ENCODE peak calls at places on chromosomes 6 and 20, in five cellular contexts. W is cardiac muscle cell, C is small intestine, M is breast epithelium, S is left lung. D is an unnamed sample.

GRCh38 chr6:15417811-15418210 is 171.9 kb downstream of the JARID2 start:
- DNase-seq in W (no peak), C (no peak), M (no peak), S (no peak), D (no peak)

GRCh38 chr6:170007468-170008240 is 256.2 kb downstream of the ERMARD start:
- DNase-seq in W (peak), C (no peak), M (no peak), S (no peak), D (no peak)

GRCh38 chr6:113650610-113650979 is 206.6 kb upstream of the MARCKS start:
- DNase-seq in W (no peak), C (no peak), M (no peak), S (no peak), D (no peak)

GRCh38 chr6:157649311-157650260 is 173.5 kb upstream of the SNX9 start:
- DNase-seq in W (no peak), C (no peak), M (no peak), S (no peak), D (no peak)

GRCh38 chr6:2810092-2810671 is 31.5 kb downstream of the SERPINB1 start:
- DNase-seq in W (no peak), C (peak), M (no peak), S (no peak), D (no peak)

GRCh38 chr20:25018425-25018824 is 25.9 kb upstream of the APMAP start:
- DNase-seq in W (no peak), C (no peak), M (no peak), S (no peak), D (no peak)

GRCh38 chr20:36941403-36941835 is 10.1 kb downstream of the SAMHD1 start:
- DNase-seq in W (no peak), C (peak), M (no peak), S (no peak), D (no peak)

GRCh38 chr6:4828187-4828698 is 52.0 kb downstream of the CDYL start:
- DNase-seq in W (no peak), C (no peak), M (no peak), S (no peak), D (no peak)

GRCh38 chr6:2854394-2854982 is 12.8 kb upstream of the SERPINB1 start:
- DNase-seq in W (no peak), C (no peak), M (no peak), S (no peak), D (no peak)

GRCh38 chr6:153485072-153485471 is 354.0 kb upstream of the RGS17 start:
- DNase-seq in W (no peak), C (no peak), M (no peak), S (no peak), D (no peak)

GRCh38 chr20:43749734-43750294 is 23.0 kb upstream of the GTSF1L start:
- DNase-seq in W (peak), C (peak), M (peak), S (peak), D (no peak)

GRCh38 chr6:106087548-106088325 is 1.6 kb downstream of the PRDM1 start:
- DNase-seq in W (peak), C (no peak), M (no peak), S (peak), D (no peak)

GRCh38 chr6:97422171-97422570 is 139.2 kb upstream of the MMS22L start:
- DNase-seq in W (no peak), C (no peak), M (no peak), S (no peak), D (no peak)

GRCh38 chr6:82348130-82348529 is 15.5 kb upstream of the TPBG start:
- DNase-seq in W (no peak), C (no peak), M (no peak), S (no peak), D (no peak)

GRCh38 chr20:48120120-48120519 is 334.8 kb upstream of the SULF2 start:
- DNase-seq in W (no peak), C (no peak), M (no peak), S (no peak), D (no peak)

GRCh38 chr6:7207688-7208087 is 99.9 kb downstream of the RREB1 start:
- DNase-seq in W (no peak), C (no peak), M (no peak), S (no peak), D (no peak)

GRCh38 chr6:35228483-35228882 is 14.7 kb downstream of the SCUBE3 start:
- DNase-seq in W (no peak), C (no peak), M (no peak), S (no peak), D (no peak)

GRCh38 chr6:15340775-15341174 is 94.9 kb downstream of the JARID2 start:
- DNase-seq in W (no peak), C (no peak), M (no peak), S (no peak), D (no peak)

GRCh38 chr20:11214281-11214680 is 540.5 kb upstream of the JAG1 start:
- DNase-seq in W (peak), C (no peak), M (no peak), S (no peak), D (no peak)

GRCh38 chr20:39213476-39214145 is 251.5 kb downstream of the DHX35 start:
- DNase-seq in W (no peak), C (no peak), M (no peak), S (no peak), D (no peak)

GRCh38 chr6:23213651-23214050 is 644.3 kb downstream of the HDGFL1 start:
- DNase-seq in W (no peak), C (no peak), M (no peak), S (no peak), D (no peak)

GRCh38 chr6:894274-894673 is 201.3 kb upstream of the EXOC2 start:
- DNase-seq in W (no peak), C (no peak), M (no peak), S (no peak), D (no peak)

GRCh38 chr6:126127662-126128061 is 141.3 kb downstream of the TRMT11 start:
- DNase-seq in W (no peak), C (no peak), M (no peak), S (no peak), D (no peak)

GRCh38 chr6:47057830-47058540 is 15.9 kb upstream of the ADGRF1 start:
- DNase-seq in W (no peak), C (no peak), M (no peak), S (no peak), D (no peak)

GRCh38 chr6:98834060-98835031 is at the start of gene POU3F2:
- DNase-seq in W (peak), C (peak), M (no peak), S (peak), D (peak)

GRCh38 chr6:85458782-85459181 is 8.9 kb downstream of the NT5E start:
- DNase-seq in W (no peak), C (no peak), M (no peak), S (no peak), D (no peak)

GRCh38 chr6:18609715-18610114 is 222.6 kb downstream of the RNF144B start:
- DNase-seq in W (no peak), C (no peak), M (no peak), S (no peak), D (no peak)

GRCh38 chr6:32639440-32640394 is 2.5 kb downstream of the HLA-DQA1 start:
- DNase-seq in W (no peak), C (no peak), M (no peak), S (no peak), D (no peak)

GRCh38 chr6:2921520-2922115 is 18.5 kb upstream of the SERPINB9 start:
- DNase-seq in W (no peak), C (no peak), M (peak), S (no peak), D (no peak)

GRCh38 chr6:98977606-98978292 is 30.0 kb upstream of the FBXL4 start:
- DNase-seq in W (no peak), C (peak), M (no peak), S (no peak), D (no peak)

GRCh38 chr6:45681860-45682488 is 304.2 kb upstream of the SUPT3H start:
- DNase-seq in W (no peak), C (no peak), M (no peak), S (peak), D (no peak)

GRCh38 chr6:159132664-159133063 is 36.5 kb upstream of the FNDC1 start:
- DNase-seq in W (no peak), C (no peak), M (no peak), S (no peak), D (no peak)

GRCh38 chr6:65006788-65007187 is 700.2 kb downstream of the EYS start:
- DNase-seq in W (no peak), C (no peak), M (no peak), S (no peak), D (no peak)

GRCh38 chr6:3283641-3284435 is 25.1 kb downstream of the PSMG4 start:
- DNase-seq in W (no peak), C (no peak), M (no peak), S (peak), D (no peak)

GRCh38 chr6:157715766-157716171 is 107.3 kb upstream of the SNX9 start:
- DNase-seq in W (no peak), C (peak), M (peak), S (no peak), D (no peak)

GRCh38 chr20:61118429-61119224 is 133.4 kb upstream of the CDH4 start:
- DNase-seq in W (no peak), C (no peak), M (no peak), S (no peak), D (no peak)
- H3K27ac ChIP-seq in W (no peak), C (no peak), M (no peak), S (no peak), D (no peak)

DNA sequence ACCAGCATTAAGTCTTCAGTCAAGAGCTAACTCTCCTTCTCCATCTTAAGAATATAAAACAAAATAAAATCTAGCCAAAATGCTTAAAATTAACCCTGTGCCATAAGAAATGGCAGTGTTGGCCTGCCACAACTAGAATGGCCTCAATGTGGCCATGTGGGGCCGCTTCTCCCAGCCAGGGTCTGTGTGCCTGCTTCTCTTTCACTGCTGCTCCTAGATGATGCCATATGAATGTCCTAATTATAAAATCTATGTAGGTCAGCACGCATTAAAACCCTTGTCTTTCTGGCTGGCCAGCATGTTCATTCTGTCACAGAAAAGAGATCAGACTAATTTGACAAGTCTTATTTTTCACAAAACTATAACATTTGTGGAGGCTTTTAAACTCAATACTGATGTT is 102.6 kb downstream of the C6orf118 start:
- DNase-seq in W (no peak), C (no peak), M (no peak), S (no peak), D (no peak)
- H3K27ac ChIP-seq in W (no peak), C (no peak), M (no peak), S (no peak), D (no peak)

DNA sequence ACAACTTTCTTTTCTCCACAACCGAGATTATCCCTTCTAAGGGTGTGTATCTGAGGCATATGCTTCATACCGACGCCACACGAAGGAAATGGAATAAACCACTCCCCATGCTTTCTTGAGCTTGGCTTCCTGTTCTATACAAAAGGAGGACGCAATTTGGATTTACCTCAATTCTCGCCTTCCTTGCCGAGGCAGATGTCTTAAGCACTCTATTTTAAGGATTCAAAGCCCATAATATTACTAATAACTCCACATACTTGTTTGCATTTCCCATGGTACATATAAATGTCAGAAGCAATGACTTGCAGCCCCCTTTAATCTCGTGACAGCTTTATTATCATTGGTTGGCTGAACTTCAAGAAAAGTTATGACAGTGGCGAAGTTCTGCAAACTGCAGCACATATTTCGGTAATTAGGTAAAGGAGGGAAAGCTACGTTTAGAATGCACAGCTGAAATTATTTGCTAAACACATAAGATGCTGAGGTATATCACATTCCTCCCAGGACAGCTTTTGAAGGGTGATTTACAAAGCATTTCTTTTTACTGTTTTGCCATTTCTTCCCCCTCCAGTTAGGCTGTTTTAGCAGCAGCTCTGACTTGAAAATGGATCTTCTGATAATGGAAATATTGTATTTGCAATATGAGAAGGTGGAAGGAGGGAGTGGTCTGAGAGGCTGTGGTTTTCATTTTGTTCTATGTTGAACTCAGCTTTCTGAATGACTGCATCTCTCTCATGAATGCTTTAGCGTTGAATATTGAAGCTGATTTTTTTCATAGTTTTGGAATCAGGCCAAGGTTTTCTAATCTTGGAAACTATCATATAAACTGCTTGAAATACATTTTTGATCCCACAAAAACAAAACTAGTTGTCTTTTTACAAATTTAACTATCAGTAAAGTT is 330.4 kb downstream of the EPHA7 start:
- DNase-seq in W (no peak), C (no peak), M (no peak), S (no peak), D (no peak)
- H3K27ac ChIP-seq in W (no peak), C (no peak), M (no peak), S (no peak), D (no peak)

GRCh38 chr6:56758553-56758952 is 115.9 kb upstream of the DST start:
- DNase-seq in W (no peak), C (no peak), M (no peak), S (no peak), D (no peak)
- H3K27ac ChIP-seq in W (no peak), C (no peak), M (no peak), S (peak), D (peak)

DNA sequence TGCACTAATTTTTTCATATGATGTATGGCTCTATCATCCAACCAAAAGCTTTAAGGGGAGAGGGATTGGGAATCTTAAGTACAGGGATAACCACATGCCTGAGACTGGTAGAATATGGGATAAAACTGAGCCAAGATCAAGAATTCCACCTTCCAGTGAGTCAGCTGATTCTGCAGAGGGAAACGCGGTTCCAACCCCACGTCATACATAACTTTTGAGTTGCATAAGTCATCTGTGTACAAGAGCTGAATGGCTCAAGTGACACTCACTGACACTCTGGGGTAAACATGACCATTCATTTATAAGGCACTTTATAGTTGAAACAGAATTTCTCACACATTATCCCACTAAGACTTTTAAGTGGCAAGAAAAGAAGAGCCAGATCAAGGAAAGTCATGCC is 16.4 kb downstream of the TRIM27 start:
- DNase-seq in W (no peak), C (no peak), M (no peak), S (no peak), D (no peak)
- H3K27ac ChIP-seq in W (no peak), C (no peak), M (no peak), S (peak), D (no peak)

GRCh38 chr6:48774276-48774675 is 663.3 kb upstream of the PTCHD4 start:
- DNase-seq in W (no peak), C (no peak), M (no peak), S (no peak), D (no peak)
- H3K27ac ChIP-seq in W (no peak), C (no peak), M (no peak), S (no peak), D (no peak)

D was measured in caudate nucleus.